ENCODE peak calls at places on chromosomes 2 and 18, in four cellular contexts. H is GM12891, W is K562, L is GM12878. C is an unnamed sample.

GRCh38 chr2:165568361-165568760 is 98.9 kb downstream of the CSRNP3 start:
- DNase-seq in H (no peak), W (no peak), L (no peak), C (no peak)

GRCh38 chr2:27032495-27033252 is at the start of gene TMEM214:
- DNase-seq in H (peak; percentile 98), W (peak; percentile 90), L (peak; percentile 39), C (peak; percentile 90)

GRCh38 chr2:119533560-119533959 is 9.3 kb upstream of the SCTR start:
- DNase-seq in H (no peak), W (no peak), L (no peak), C (no peak)

GRCh38 chr2:202339052-202339870 is 36.9 kb upstream of the BMPR2 start:
- DNase-seq in H (no peak), W (no peak), L (no peak), C (no peak)

GRCh38 chr2:172772637-172773036 is 37.0 kb downstream of the RAPGEF4 start:
- DNase-seq in H (no peak), W (no peak), L (no peak), C (no peak)

GRCh38 chr18:45617284-45617683 is 2.0 kb downstream of the SLC14A2 start:
- DNase-seq in H (no peak), W (no peak), L (no peak), C (no peak)

GRCh38 chr2:10283106-10284062 is 19.3 kb upstream of the HPCAL1 start:
- DNase-seq in H (no peak), W (peak; percentile 82), L (no peak), C (peak; percentile 85)

GRCh38 chr2:226213717-226214116 is 585.9 kb downstream of the IRS1 start:
- DNase-seq in H (no peak), W (no peak), L (no peak), C (no peak)

GRCh38 chr2:236346366-236346765 is 82.2 kb upstream of the ASB18 start:
- DNase-seq in H (no peak), W (no peak), L (no peak), C (no peak)

GRCh38 chr2:132766573-132766972 is 96.6 kb upstream of the LYPD1 start:
- DNase-seq in H (no peak), W (no peak), L (no peak), C (no peak)

GRCh38 chr18:6807504-6808257 is 78.2 kb downstream of the ARHGAP28 start:
- DNase-seq in H (no peak), W (no peak), L (no peak), C (no peak)

GRCh38 chr18:74142251-74142650 is 5.4 kb downstream of the FBXO15 start:
- DNase-seq in H (no peak), W (no peak), L (no peak), C (no peak)

GRCh38 chr18:42045346-42045745 is 90.3 kb downstream of the PIK3C3 start:
- DNase-seq in H (no peak), W (no peak), L (no peak), C (no peak)

GRCh38 chr2:31203916-31204315 is 13.4 kb downstream of the CAPN14 start:
- DNase-seq in H (no peak), W (no peak), L (no peak), C (no peak)

GRCh38 chr2:160087854-160088745 is 25.7 kb upstream of the PLA2R1 start:
- DNase-seq in H (no peak), W (peak; percentile 35), L (no peak), C (peak; percentile 18)
- TF ChIP-seq SPI1 in H (no peak), W (no peak), L (no peak), C (no peak)

DNA sequence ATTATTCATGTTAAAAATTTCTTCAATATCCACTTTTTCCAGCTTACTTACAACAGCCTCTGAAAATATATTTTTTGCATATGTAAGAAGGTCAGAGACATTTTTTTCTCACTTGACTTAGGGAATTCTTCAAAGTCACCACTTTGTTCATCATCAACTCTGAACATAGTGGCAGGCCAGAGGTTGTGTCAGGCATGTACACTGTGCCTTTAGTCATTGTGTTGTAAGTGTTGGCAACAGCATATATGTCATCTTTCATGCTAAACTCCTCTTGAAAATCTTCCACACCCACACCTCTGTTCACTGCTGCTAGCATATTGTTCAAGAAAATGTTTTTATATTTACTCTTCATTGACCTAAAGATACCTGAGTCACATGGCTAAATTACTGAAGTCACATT is 52.2 kb upstream of the ACVR1 start:
- DNase-seq in H (no peak), W (no peak), L (no peak), C (no peak)
- TF ChIP-seq SPI1 in H (no peak), W (no peak), L (no peak), C (no peak)

GRCh38 chr2:59277656-59278055 is 1036.5 kb upstream of the FANCL start:
- DNase-seq in H (no peak), W (no peak), L (no peak), C (no peak)
- TF ChIP-seq SPI1 in H (no peak), W (no peak), L (no peak), C (no peak)

GRCh38 chr2:116724550-116724949 is 1089.9 kb upstream of the DDX18 start:
- DNase-seq in H (no peak), W (no peak), L (no peak), C (no peak)

GRCh38 chr2:116716444-116716843 is 1098.0 kb upstream of the DDX18 start:
- DNase-seq in H (no peak), W (no peak), L (no peak), C (no peak)

GRCh38 chr2:116716038-116716437 is 1098.5 kb upstream of the DDX18 start:
- DNase-seq in H (no peak), W (no peak), L (no peak), C (no peak)

GRCh38 chr2:116718451-116718850 is 1096.0 kb upstream of the DDX18 start:
- DNase-seq in H (no peak), W (no peak), L (no peak), C (no peak)

GRCh38 chr2:116719841-116720240 is 1094.7 kb upstream of the DDX18 start:
- DNase-seq in H (no peak), W (no peak), L (no peak), C (no peak)
- TF ChIP-seq SPI1 in H (no peak), W (no peak), L (no peak), C (no peak)

GRCh38 chr2:138827426-138828054 is 47.4 kb upstream of the NXPH2 start:
- DNase-seq in H (peak; percentile 5), W (peak; percentile 20), L (peak; percentile 31), C (peak; percentile 44)
- TF ChIP-seq SPI1 in H (no peak), W (no peak), L (no peak), C (no peak)

GRCh38 chr2:88123975-88124917 is 3.6 kb downstream of the FABP1 start:
- DNase-seq in H (no peak), W (no peak), L (no peak), C (no peak)

GRCh38 chr2:88125924-88126771 is 1.7 kb downstream of the FABP1 start:
- DNase-seq in H (no peak), W (no peak), L (no peak), C (no peak)

GRCh38 chr2:88126772-88127637 is 857 bp downstream of the FABP1 start:
- DNase-seq in H (no peak), W (no peak), L (no peak), C (no peak)

GRCh38 chr2:88123164-88123974 is 4.5 kb downstream of the FABP1 start:
- DNase-seq in H (no peak), W (no peak), L (no peak), C (no peak)

DNA sequence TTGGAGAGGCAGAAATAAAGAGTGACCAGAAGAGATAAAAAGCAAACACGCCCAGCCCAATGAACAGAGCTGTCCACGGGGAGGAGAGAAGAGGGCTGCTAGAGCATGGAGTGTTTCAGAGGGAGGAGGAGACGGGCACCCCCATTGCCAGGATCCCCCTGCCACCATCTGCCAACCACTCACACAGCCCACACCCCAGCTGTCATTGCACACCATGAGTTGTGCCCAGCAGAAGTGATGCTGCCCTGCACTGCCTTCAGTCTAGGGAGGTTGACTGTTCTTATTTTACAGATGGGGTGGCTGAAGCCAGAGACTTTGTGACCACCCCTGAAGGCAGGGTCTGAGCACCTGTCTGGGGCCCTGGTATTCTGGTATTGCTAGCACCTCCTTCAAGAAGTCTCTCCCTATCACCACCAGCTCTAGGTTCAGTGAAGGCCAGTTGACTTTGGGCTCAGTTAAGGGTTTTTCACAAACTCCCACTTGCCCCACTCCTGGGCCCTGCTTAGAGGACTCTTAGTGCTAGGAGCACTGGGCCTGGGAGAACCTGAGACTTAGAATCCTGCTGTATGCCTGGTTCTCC is 2.4 kb downstream of the FABP1 start:
- DNase-seq in H (no peak), W (no peak), L (no peak), C (no peak)
- TF ChIP-seq SPI1 in H (no peak), W (no peak), L (no peak), C (no peak)

GRCh38 chr2:51706220-51706619 is 674.3 kb upstream of the NRXN1 start:
- DNase-seq in H (no peak), W (no peak), L (no peak), C (no peak)

GRCh38 chr2:51711761-51712160 is 679.8 kb upstream of the NRXN1 start:
- DNase-seq in H (no peak), W (no peak), L (no peak), C (no peak)

GRCh38 chr2:51705418-51705817 is 673.5 kb upstream of the NRXN1 start:
- DNase-seq in H (no peak), W (no peak), L (no peak), C (no peak)

GRCh38 chr2:51707625-51708024 is 675.7 kb upstream of the NRXN1 start:
- DNase-seq in H (no peak), W (no peak), L (no peak), C (no peak)

GRCh38 chr2:51710222-51710621 is 678.3 kb upstream of the NRXN1 start:
- DNase-seq in H (peak; percentile 1), W (no peak), L (no peak), C (no peak)
- TF ChIP-seq SPI1 in H (no peak), W (no peak), L (no peak), C (no peak)